ENCODE peak calls at places on chromosomes 11 and 22, in six cellular contexts. V is CD4-positive, alpha-beta memory T cell; O is trophoblast cell; E is cardiac muscle cell; X is mammary epithelial cell; T is GM23338. H is an unnamed sample.

GRCh38 chr11:101555366-101555765 is 28.4 kb downstream of the TRPC6 start:
- DNase-seq in X (no peak), V (no peak), E (no peak), T (no peak), O (no peak), H (no peak)

GRCh38 chr11:1049911-1050580 is 13.5 kb upstream of the MUC6 start:
- DNase-seq in X (no peak), E (no peak), T (no peak), V (no peak), O (no peak), H (peak; percentile 61)

GRCh38 chr11:14078941-14079522 is 116.5 kb downstream of the SPON1 start:
- DNase-seq in E (no peak), T (no peak), V (peak; percentile 34), X (no peak), O (no peak), H (no peak)

GRCh38 chr11:31806186-31806943 is 4.8 kb downstream of the PAX6 start:
- DNase-seq in X (no peak), T (peak; percentile 51), E (no peak), V (no peak), O (no peak), H (no peak)

GRCh38 chr22:22878801-22879674 is 8.6 kb upstream of the IGLL5 start:
- DNase-seq in X (no peak), T (no peak), O (no peak), E (no peak), V (no peak), H (peak; percentile 23)

GRCh38 chr11:86089659-86090058 is 20.8 kb upstream of the PICALM start:
- DNase-seq in O (no peak), V (no peak), E (no peak), X (no peak), T (no peak), H (no peak)

GRCh38 chr22:19759994-19760651 is 455 bp upstream of the TBX1 start:
- DNase-seq in V (no peak), O (no peak), T (peak; percentile 42), E (no peak), X (no peak), H (peak; percentile 89)

GRCh38 chr11:99952816-99953215 is 734.3 kb upstream of the ARHGAP42 start:
- DNase-seq in V (no peak), X (peak; percentile 2), E (no peak), O (no peak), T (no peak), H (no peak)

GRCh38 chr11:10122337-10123197 is 171.5 kb downstream of the SBF2 start:
- DNase-seq in X (peak; percentile 97), T (peak; percentile 5), E (no peak), V (no peak), O (peak; percentile 72), H (peak; percentile 16)

GRCh38 chr11:34654491-34655334 is 33.8 kb downstream of the EHF start:
- DNase-seq in X (peak; percentile 71), V (no peak), T (peak; percentile 70), O (no peak), E (no peak), H (no peak)

GRCh38 chr11:6319001-6319878 is 1.1 kb downstream of the CAVIN3 start:
- DNase-seq in T (peak; percentile 66), O (peak; percentile 7), X (peak; percentile 36), V (no peak), E (peak; percentile 76), H (peak; percentile 76)
- H3K4me3 ChIP-seq in T (peak overlapping the region; percentile 74), O (peak overlapping the region; percentile 80), X (peak overlapping the region; percentile 78), V (no peak overlapping the region), E (peak overlapping the region; percentile 21), H (peak overlapping the region; percentile 86)

GRCh38 chr11:12554122-12554521 is 120.1 kb upstream of the TEAD1 start:
- DNase-seq in E (no peak), V (no peak), X (no peak), T (no peak), O (no peak), H (no peak)

GRCh38 chr11:12547953-12548650 is 126.1 kb upstream of the TEAD1 start:
- DNase-seq in T (no peak), V (no peak), X (no peak), O (no peak), E (peak; percentile 85), H (no peak)

GRCh38 chr11:12556788-12557384 is 117.3 kb upstream of the TEAD1 start:
- DNase-seq in X (no peak), O (no peak), T (peak; percentile 86), E (peak; percentile 86), V (no peak), H (peak; percentile 61)

GRCh38 chr11:12556155-12556554 is 118.1 kb upstream of the TEAD1 start:
- DNase-seq in T (no peak), O (no peak), E (no peak), X (no peak), V (no peak), H (no peak)

DNA sequence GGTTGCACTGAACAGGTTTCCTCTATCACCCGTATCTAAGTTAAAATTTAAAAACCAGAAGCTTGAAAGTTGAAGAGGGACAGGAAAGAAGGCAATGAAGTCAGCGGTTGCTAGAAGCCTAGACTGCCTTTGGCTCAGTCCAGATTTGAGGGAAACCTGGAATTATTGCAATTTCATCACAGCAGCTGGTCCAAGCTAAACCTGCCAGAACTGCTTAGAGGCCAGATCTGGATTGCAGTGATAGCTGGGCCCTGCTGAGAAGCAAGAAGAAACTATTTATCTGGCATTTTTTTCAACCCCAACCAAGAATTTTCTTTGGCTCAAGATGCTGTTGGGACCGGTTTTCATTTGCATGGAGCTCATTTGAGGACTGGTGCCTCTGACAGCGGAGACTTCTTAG is 121.5 kb upstream of the TEAD1 start:
- DNase-seq in O (peak; percentile 78), T (no peak), V (no peak), X (no peak), E (no peak), H (no peak)
- H3K36me3 ChIP-seq in O (no peaks in the 10 kb centered on the region), T (no peaks in the 10 kb centered on the region), V (no peaks in the 10 kb centered on the region), X (no peaks in the 10 kb centered on the region), E (no peaks in the 10 kb centered on the region), H (no peaks in the 10 kb centered on the region)

GRCh38 chr11:95296621-95297025 is 65.6 kb upstream of the SESN3 start:
- DNase-seq in X (no peak), V (no peak), O (no peak), E (no peak), T (no peak), H (no peak)

GRCh38 chr11:95296165-95296564 is 65.2 kb upstream of the SESN3 start:
- DNase-seq in T (no peak), X (no peak), E (peak; percentile 44), V (no peak), O (no peak), H (no peak)

GRCh38 chr11:95297680-95298452 is 66.9 kb upstream of the SESN3 start:
- DNase-seq in E (no peak), X (no peak), O (no peak), T (no peak), V (no peak), H (no peak)

GRCh38 chr11:95293116-95293515 is 62.1 kb upstream of the SESN3 start:
- DNase-seq in E (no peak), V (no peak), T (peak; percentile 32), O (no peak), X (no peak), H (no peak)

DNA sequence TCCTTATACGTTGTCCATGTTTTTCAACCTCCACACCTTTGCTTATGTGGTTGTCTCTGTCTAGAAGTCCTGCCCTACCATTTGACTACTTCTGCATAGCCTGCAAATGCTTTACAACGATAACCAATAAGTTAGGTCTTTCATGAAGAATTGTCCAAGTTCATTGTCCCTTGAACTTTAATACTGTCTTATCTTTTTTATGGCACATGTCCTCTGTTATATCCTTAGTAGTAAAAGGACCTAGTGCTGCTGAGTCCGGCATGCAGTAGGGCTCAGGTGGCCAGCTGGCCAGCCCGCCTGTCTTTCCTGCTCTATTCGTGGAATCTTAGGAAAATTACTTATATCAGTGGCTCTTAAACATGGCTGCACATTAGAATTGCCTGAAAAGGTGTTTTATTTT is 64.4 kb upstream of the SESN3 start:
- DNase-seq in O (no peak), E (no peak), X (no peak), T (no peak), V (no peak), H (no peak)
- H3K27me3 ChIP-seq in O (no peaks in the 10 kb centered on the region), E (no peaks in the 10 kb centered on the region), X (no peaks in the 10 kb centered on the region), T (no peaks in the 10 kb centered on the region), V (no peaks in the 10 kb centered on the region), H (no peaks in the 10 kb centered on the region)

DNA sequence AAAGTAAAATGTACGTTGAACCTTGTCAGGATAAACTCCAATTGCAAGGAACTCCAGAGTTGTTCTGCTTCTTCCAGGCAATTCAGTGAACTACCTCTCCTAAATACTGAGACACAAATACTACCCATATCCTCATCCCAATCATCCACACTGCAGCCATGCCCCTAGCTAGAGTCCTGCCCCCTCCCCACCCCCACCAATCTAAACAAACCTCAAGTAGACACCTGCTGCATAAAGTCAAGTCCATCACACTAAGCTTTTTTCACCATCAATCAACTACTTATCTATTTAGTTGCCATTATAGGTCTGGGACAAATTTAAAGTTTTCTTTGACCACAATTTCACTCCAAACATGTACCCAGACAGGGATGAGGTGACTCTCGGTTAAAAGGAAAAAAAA is 93.2 kb upstream of the APOA1 start:
- DNase-seq in O (no peak), X (no peak), T (no peak), V (peak; percentile 18), E (no peak), H (no peak)
- H3K4me3 ChIP-seq in O (no peak overlapping the region), X (no peak overlapping the region), T (no peak overlapping the region), V (peak overlapping the region; percentile 37), E (no peak overlapping the region), H (no peak overlapping the region)

DNA sequence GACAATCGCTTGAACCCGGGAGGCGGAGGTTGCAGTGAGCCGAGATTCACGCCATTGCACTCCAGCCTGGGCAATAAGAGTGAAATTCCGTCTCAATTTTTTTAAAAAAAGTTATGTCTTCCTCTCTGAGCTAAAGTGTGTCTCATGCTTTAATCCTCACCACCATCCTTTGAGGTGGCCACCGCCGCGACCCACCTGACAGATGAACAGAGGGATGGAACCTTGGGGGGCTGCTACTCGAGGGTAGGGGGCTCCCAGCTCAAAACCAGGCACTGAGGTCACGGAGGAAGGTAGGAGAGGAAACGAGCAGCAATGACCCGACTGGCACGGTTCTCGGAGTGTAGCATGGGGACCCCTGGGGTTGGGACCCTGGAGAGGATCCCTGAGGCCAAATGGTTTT is 10.7 kb upstream of the POLDIP3 start:
- DNase-seq in E (no peak), T (no peak), V (no peak), X (no peak), O (no peak), H (peak; percentile 14)
- H3K36me3 ChIP-seq in E (peaks cover 42% of the 10 kb centered on the region), T (peaks cover 2% of the 10 kb centered on the region), V (peaks cover 46% of the 10 kb centered on the region), X (peaks cover 10% of the 10 kb centered on the region), O (peaks cover 62% of the 10 kb centered on the region), H (peaks cover 17% of the 10 kb centered on the region)